ENCODE peak calls at places on chromosomes 16 and 17, in seven cellular contexts. One of them, this sample, is unnamed.
A peak's percentile ranks its signal among the peaks of the same experiment; 100 is the strongest.

GRCh38 chr17:4304417-4305027 is 40.7 kb upstream of the ANKFY1 start:
- DNase-seq in HTR-8/SVneo: peak; percentile 67
- DNase-seq in WTC11: peak; percentile 33
- DNase-seq in ovary: no peak
- DNase-seq in NCI-H1092: no peak
- DNase-seq in RPMI7951: peak; percentile 29
- DNase-seq in left colon: no peak
- DNase-seq in this sample: peak; percentile 8

GRCh38 chr17:74218436-74218835 is 5.1 kb downstream of the TTYH2 start:
- DNase-seq in WTC11: no peak
- DNase-seq in ovary: peak; percentile 63
- DNase-seq in NCI-H1092: no peak
- DNase-seq in HTR-8/SVneo: no peak
- DNase-seq in RPMI7951: no peak
- DNase-seq in left colon: no peak
- DNase-seq in this sample: no peak

GRCh38 chr16:85436636-85437160 is 176.4 kb upstream of the GSE1 start:
- DNase-seq in WTC11: peak; percentile 79
- DNase-seq in NCI-H1092: no peak
- DNase-seq in left colon: peak; percentile 83
- DNase-seq in HTR-8/SVneo: no peak
- DNase-seq in RPMI7951: no peak
- DNase-seq in ovary: peak; percentile 90
- DNase-seq in this sample: peak; percentile 88

GRCh38 chr17:28871056-28871579 is 16.3 kb downstream of the ERAL1 start:
- DNase-seq in NCI-H1092: no peak
- DNase-seq in WTC11: no peak
- DNase-seq in HTR-8/SVneo: no peak
- DNase-seq in ovary: no peak
- DNase-seq in left colon: no peak
- DNase-seq in RPMI7951: no peak
- DNase-seq in this sample: no peak

GRCh38 chr17:50173335-50173941 is 7.6 kb downstream of the SGCA start:
- DNase-seq in NCI-H1092: no peak
- DNase-seq in left colon: no peak
- DNase-seq in RPMI7951: peak; percentile 80
- DNase-seq in WTC11: no peak
- DNase-seq in ovary: peak; percentile 70
- DNase-seq in HTR-8/SVneo: peak; percentile 88
- DNase-seq in this sample: no peak

GRCh38 chr17:42453544-42453943 is 5.1 kb upstream of the ATP6V0A1 start:
- DNase-seq in NCI-H1092: no peak
- DNase-seq in RPMI7951: no peak
- DNase-seq in ovary: no peak
- DNase-seq in left colon: no peak
- DNase-seq in WTC11: no peak
- DNase-seq in HTR-8/SVneo: no peak
- DNase-seq in this sample: no peak

GRCh38 chr16:20904507-20905079 is 4.0 kb downstream of the LYRM1 start:
- DNase-seq in left colon: no peak
- DNase-seq in HTR-8/SVneo: no peak
- DNase-seq in WTC11: no peak
- DNase-seq in ovary: no peak
- DNase-seq in RPMI7951: peak; percentile 80
- DNase-seq in NCI-H1092: no peak
- DNase-seq in this sample: peak; percentile 59

GRCh38 chr16:85175724-85176233 is 63.5 kb upstream of the CIBAR2 start:
- DNase-seq in HTR-8/SVneo: no peak
- DNase-seq in left colon: no peak
- DNase-seq in RPMI7951: no peak
- DNase-seq in ovary: no peak
- DNase-seq in NCI-H1092: no peak
- DNase-seq in WTC11: no peak
- DNase-seq in this sample: no peak

GRCh38 chr17:30309591-30309990 is 17.8 kb upstream of the BLMH start:
- DNase-seq in left colon: no peak
- DNase-seq in RPMI7951: peak; percentile 14
- DNase-seq in WTC11: no peak
- DNase-seq in HTR-8/SVneo: no peak
- DNase-seq in ovary: no peak
- DNase-seq in NCI-H1092: no peak
- DNase-seq in this sample: no peak

GRCh38 chr16:4263504-4264436 is 9.1 kb downstream of the TFAP4 start:
- DNase-seq in WTC11: peak; percentile 86
- DNase-seq in RPMI7951: no peak
- DNase-seq in left colon: peak; percentile 71
- DNase-seq in NCI-H1092: no peak
- DNase-seq in ovary: peak; percentile 97
- DNase-seq in HTR-8/SVneo: no peak
- DNase-seq in this sample: peak; percentile 85

GRCh38 chr17:3335876-3336275 is 37.7 kb upstream of the OR3A1 start:
- DNase-seq in HTR-8/SVneo: no peak
- DNase-seq in ovary: no peak
- DNase-seq in NCI-H1092: no peak
- DNase-seq in left colon: no peak
- DNase-seq in RPMI7951: peak; percentile 2
- DNase-seq in WTC11: no peak
- DNase-seq in this sample: no peak

GRCh38 chr16:17368511-17368910 is 102.2 kb downstream of the XYLT1 start:
- DNase-seq in RPMI7951: no peak
- DNase-seq in ovary: no peak
- DNase-seq in NCI-H1092: no peak
- DNase-seq in HTR-8/SVneo: no peak
- DNase-seq in WTC11: no peak
- DNase-seq in left colon: no peak
- DNase-seq in this sample: no peak

GRCh38 chr17:75634754-75635609 is 1.7 kb downstream of the SMIM5 start:
- DNase-seq in NCI-H1092: no peak
- DNase-seq in RPMI7951: no peak
- DNase-seq in ovary: peak; percentile 38
- DNase-seq in HTR-8/SVneo: no peak
- DNase-seq in left colon: no peak
- DNase-seq in WTC11: no peak
- DNase-seq in this sample: no peak

GRCh38 chr17:80997471-80998387 is 6.1 kb downstream of the CHMP6 start:
- DNase-seq in ovary: peak; percentile 36
- DNase-seq in HTR-8/SVneo: no peak
- DNase-seq in left colon: no peak
- DNase-seq in NCI-H1092: no peak
- DNase-seq in RPMI7951: peak; percentile 80
- DNase-seq in WTC11: no peak
- DNase-seq in this sample: no peak

GRCh38 chr17:67841992-67842391 is 16.7 kb downstream of the BPTF start:
- DNase-seq in ovary: no peak
- DNase-seq in WTC11: no peak
- DNase-seq in RPMI7951: no peak
- DNase-seq in HTR-8/SVneo: no peak
- DNase-seq in left colon: no peak
- DNase-seq in NCI-H1092: no peak
- DNase-seq in this sample: no peak

GRCh38 chr17:781920-782731 is at the start of the genes GLOD4 and MRM3:
- DNase-seq in WTC11: peak; percentile 92
- DNase-seq in RPMI7951: peak; percentile 77
- DNase-seq in HTR-8/SVneo: peak; percentile 97
- DNase-seq in NCI-H1092: peak; percentile 76
- DNase-seq in ovary: peak; percentile 97
- DNase-seq in left colon: peak; percentile 85
- DNase-seq in this sample: peak; percentile 53

GRCh38 chr17:57106107-57106835 is 21.2 kb downstream of the AKAP1 start:
- DNase-seq in WTC11: peak; percentile 61
- DNase-seq in HTR-8/SVneo: no peak
- DNase-seq in NCI-H1092: no peak
- DNase-seq in ovary: no peak
- DNase-seq in left colon: peak; percentile 47
- DNase-seq in RPMI7951: no peak
- DNase-seq in this sample: no peak

GRCh38 chr17:64635647-64636305 is 26.3 kb downstream of the SMURF2 start:
- DNase-seq in NCI-H1092: no peak
- DNase-seq in HTR-8/SVneo: no peak
- DNase-seq in WTC11: no peak
- DNase-seq in left colon: no peak
- DNase-seq in ovary: no peak
- DNase-seq in RPMI7951: peak; percentile 67
- DNase-seq in this sample: no peak

GRCh38 chr17:34434065-34434464 is 71.0 kb upstream of the CCL1 start:
- DNase-seq in NCI-H1092: no peak
- DNase-seq in left colon: no peak
- DNase-seq in HTR-8/SVneo: no peak
- DNase-seq in ovary: no peak
- DNase-seq in RPMI7951: no peak
- DNase-seq in WTC11: no peak
- DNase-seq in this sample: no peak

GRCh38 chr17:9183297-9183696 is 162.0 kb downstream of the NTN1 start:
- DNase-seq in ovary: no peak
- DNase-seq in HTR-8/SVneo: no peak
- DNase-seq in WTC11: no peak
- DNase-seq in left colon: no peak
- DNase-seq in RPMI7951: no peak
- DNase-seq in NCI-H1092: no peak
- DNase-seq in this sample: no peak

GRCh38 chr16:81885976-81886586 is 107.0 kb downstream of the PLCG2 start:
- DNase-seq in NCI-H1092: no peak
- DNase-seq in HTR-8/SVneo: peak; percentile 61
- DNase-seq in left colon: no peak
- DNase-seq in ovary: no peak
- DNase-seq in WTC11: peak; percentile 60
- DNase-seq in RPMI7951: peak; percentile 23
- DNase-seq in this sample: peak; percentile 31

GRCh38 chr17:79979201-79979840 is 56.4 kb downstream of the TBC1D16 start:
- DNase-seq in HTR-8/SVneo: no peak
- DNase-seq in left colon: no peak
- DNase-seq in NCI-H1092: no peak
- DNase-seq in WTC11: peak; percentile 10
- DNase-seq in RPMI7951: no peak
- DNase-seq in ovary: peak; percentile 65
- DNase-seq in this sample: no peak

GRCh38 chr16:361872-362701 is 8.3 kb downstream of the MRPL28 start:
- DNase-seq in left colon: peak; percentile 72
- DNase-seq in NCI-H1092: peak; percentile 78
- DNase-seq in RPMI7951: peak; percentile 73
- DNase-seq in ovary: peak; percentile 78
- DNase-seq in WTC11: peak; percentile 83
- DNase-seq in HTR-8/SVneo: peak; percentile 70
- DNase-seq in this sample: no peak